ENCODE peak calls at places on chromosomes 13 and 19, in ten cellular contexts. G is AG09319; Q is activated naive CD4-positive, alpha-beta T cell; N is effector memory CD8-positive, alpha-beta T cell; M is H4; X is astrocyte; E is anterior cingulate cortex; D is CD4-positive, alpha-beta T cell; A is cardiac fibroblast; O is NB4. P is an unnamed sample.

GRCh38 chr13:79799466-79799865 is 318.5 kb downstream of the NDFIP2 start:
- DNase-seq in G (no peak), Q (no peak), N (no peak), M (no peak), X (no peak), E (no peak), D (no peak), A (no peak), O (no peak), P (no peak)

GRCh38 chr19:43699506-43700367 is 16.1 kb upstream of the IRGC start:
- DNase-seq in G (no peak), Q (no peak), N (no peak), M (no peak), X (peak; percentile 43), E (peak; percentile 26), D (no peak), A (peak; percentile 42), O (no peak), P (no peak)

GRCh38 chr19:5778402-5778801 is 6.1 kb downstream of the PRR22 start:
- DNase-seq in G (no peak), Q (no peak), N (no peak), M (no peak), X (no peak), E (no peak), D (no peak), A (no peak), O (no peak), P (no peak)

GRCh38 chr19:52602931-52603330 is 32.8 kb downstream of the ZNF701 start:
- DNase-seq in G (no peak), Q (no peak), N (no peak), M (no peak), X (no peak), E (no peak), D (no peak), A (no peak), O (no peak), P (no peak)

GRCh38 chr19:6772028-6772865 is at the start of gene VAV1:
- DNase-seq in G (no peak), Q (peak; percentile 15), N (peak; percentile 70), M (no peak), X (no peak), E (no peak), D (peak; percentile 81), A (no peak), O (peak; percentile 93), P (peak; percentile 74)

GRCh38 chr13:112714772-112715569 is 25.1 kb downstream of the ATP11A start:
- DNase-seq in G (no peak), Q (no peak), N (no peak), M (no peak), X (no peak), E (no peak), D (no peak), A (no peak), O (peak; percentile 34), P (no peak)

GRCh38 chr19:46297700-46298476 is 1.0 kb downstream of the HIF3A start:
- DNase-seq in G (no peak), Q (no peak), N (no peak), M (no peak), X (no peak), E (peak; percentile 64), D (no peak), A (peak; percentile 94), O (no peak), P (no peak)

GRCh38 chr19:8397746-8398721 is 7.9 kb downstream of the RAB11B start:
- DNase-seq in G (no peak), Q (no peak), N (no peak), M (no peak), X (no peak), E (no peak), D (no peak), A (no peak), O (peak; percentile 50), P (no peak)

GRCh38 chr13:105346141-105346766 is 1189.2 kb downstream of the EFNB2 start:
- DNase-seq in G (no peak), Q (no peak), N (no peak), M (peak; percentile 26), X (peak; percentile 92), E (no peak), D (no peak), A (peak; percentile 46), O (no peak), P (no peak)

GRCh38 chr19:8655340-8655709 is 24.9 kb downstream of the NFILZ start:
- DNase-seq in G (no peak), Q (no peak), N (peak; percentile 15), M (no peak), X (no peak), E (no peak), D (peak; percentile 8), A (no peak), O (peak; percentile 50), P (peak; percentile 23)

GRCh38 chr13:33279898-33280549 is 5.5 kb downstream of the STARD13 start:
- DNase-seq in G (no peak), Q (no peak), N (no peak), M (peak; percentile 31), X (peak; percentile 80), E (no peak), D (no peak), A (peak; percentile 64), O (no peak), P (no peak)

GRCh38 chr13:27263438-27263837 is 7.2 kb upstream of the RASL11A start:
- DNase-seq in G (no peak), Q (no peak), N (no peak), M (no peak), X (no peak), E (no peak), D (no peak), A (no peak), O (no peak), P (no peak)

GRCh38 chr19:36032251-36033104 is at the start of gene CLIP3:
- DNase-seq in G (peak; percentile 45), Q (no peak), N (no peak), M (peak; percentile 57), X (peak; percentile 42), E (peak; percentile 82), D (no peak), A (peak; percentile 81), O (no peak), P (peak; percentile 32)

GRCh38 chr19:2046046-2046907 is 4.8 kb downstream of the MKNK2 start:
- DNase-seq in G (no peak), Q (no peak), N (no peak), M (no peak), X (no peak), E (no peak), D (no peak), A (no peak), O (no peak), P (no peak)

GRCh38 chr19:40278361-40279045 is 6.6 kb downstream of the AKT2 start:
- DNase-seq in G (no peak), Q (no peak), N (no peak), M (no peak), X (no peak), E (no peak), D (no peak), A (no peak), O (no peak), P (no peak)

GRCh38 chr19:29690842-29691241 is 24.2 kb downstream of the C19orf12 start:
- DNase-seq in G (no peak), Q (no peak), N (peak; percentile 56), M (peak; percentile 59), X (no peak), E (no peak), D (peak; percentile 36), A (peak; percentile 66), O (peak; percentile 67), P (no peak)

GRCh38 chr13:77388944-77389616 is 62.2 kb upstream of the MYCBP2 start:
- DNase-seq in G (no peak), Q (no peak), N (no peak), M (no peak), X (no peak), E (peak; percentile 10), D (no peak), A (no peak), O (peak; percentile 32), P (no peak)

GRCh38 chr19:15869109-15869555 is 28.7 kb downstream of the CYP4F2 start:
- DNase-seq in G (no peak), Q (no peak), N (peak; percentile 38), M (peak; percentile 34), X (no peak), E (peak; percentile 1), D (peak; percentile 14), A (peak; percentile 23), O (peak; percentile 98), P (peak; percentile 11)

GRCh38 chr19:51450730-51451307 is 7.4 kb downstream of the SIGLEC8 start:
- DNase-seq in G (no peak), Q (no peak), N (no peak), M (no peak), X (no peak), E (no peak), D (no peak), A (no peak), O (no peak), P (no peak)

GRCh38 chr19:6354098-6354674 is 7.1 kb upstream of the CLPP start:
- DNase-seq in G (no peak), Q (no peak), N (no peak), M (no peak), X (no peak), E (no peak), D (no peak), A (peak; percentile 43), O (no peak), P (no peak)

GRCh38 chr13:79225487-79226232 is 180.4 kb downstream of the RBM26 start:
- DNase-seq in G (no peak), Q (no peak), N (no peak), M (no peak), X (no peak), E (no peak), D (no peak), A (no peak), O (no peak), P (no peak)

GRCh38 chr13:74644239-74644638 is 510.0 kb upstream of the KLF12 start:
- DNase-seq in G (no peak), Q (no peak), N (no peak), M (no peak), X (peak; percentile 54), E (no peak), D (no peak), A (peak; percentile 28), O (no peak), P (no peak)

GRCh38 chr19:33674575-33675367 is 53.0 kb downstream of the CHST8 start:
- DNase-seq in G (no peak), Q (no peak), N (no peak), M (no peak), X (no peak), E (no peak), D (no peak), A (no peak), O (no peak), P (no peak)

GRCh38 chr19:8466018-8466417 is 21.2 kb downstream of the HNRNPM start:
- DNase-seq in G (peak; percentile 31), Q (no peak), N (no peak), M (no peak), X (peak; percentile 59), E (no peak), D (no peak), A (no peak), O (no peak), P (no peak)

GRCh38 chr19:4267901-4268815 is 10.9 kb upstream of the SHD start:
- DNase-seq in G (no peak), Q (no peak), N (no peak), M (no peak), X (no peak), E (no peak), D (no peak), A (no peak), O (no peak), P (no peak)

GRCh38 chr19:53492153-53492552 is 24.6 kb downstream of the ZNF813 start:
- DNase-seq in G (no peak), Q (no peak), N (no peak), M (no peak), X (no peak), E (no peak), D (no peak), A (no peak), O (no peak), P (no peak)

GRCh38 chr19:42528354-42529247 is at the start of gene CEACAM1:
- DNase-seq in G (no peak), Q (no peak), N (no peak), M (peak; percentile 29), X (no peak), E (no peak), D (peak; percentile 29), A (peak; percentile 34), O (no peak), P (peak; percentile 32)

GRCh38 chr13:113171250-113172125 is 13.0 kb downstream of the PROZ start:
- DNase-seq in G (no peak), Q (no peak), N (no peak), M (no peak), X (no peak), E (no peak), D (no peak), A (no peak), O (no peak), P (no peak)

P was measured in T-cell.